ENCODE peak calls at places on chromosome 5, in five cellular contexts. G is upper lobe of right lung, F is HAP-1, Z is A549, W is right cardiac atrium. D is an unnamed sample.
A peak's percentile ranks its signal among the peaks of the same experiment; 100 is the strongest.

GRCh38 chr5:38926121-38926520 is 80.3 kb downstream of the OSMR start:
- DNase-seq in F (no peak), W (no peak), Z (no peak), G (no peak), D (no peak)

GRCh38 chr5:16934669-16935068 is 1.4 kb downstream of the MYO10 start:
- DNase-seq in Z (no peak), F (peak; percentile 14), W (no peak), G (no peak), D (no peak)

GRCh38 chr5:34740306-34740891 is 84.3 kb downstream of the RAI14 start:
- DNase-seq in G (no peak), F (no peak), W (peak; percentile 47), Z (no peak), D (no peak)

GRCh38 chr5:34509392-34509791 is 146.7 kb upstream of the RAI14 start:
- DNase-seq in W (no peak), Z (no peak), F (no peak), G (no peak), D (no peak)

GRCh38 chr5:141360685-141361084 is 891 bp downstream of the PCDHGB2 start:
- DNase-seq in G (no peak), Z (no peak), W (no peak), F (no peak), D (no peak)

GRCh38 chr5:40882291-40882690 is 27.0 kb upstream of the C7 start:
- DNase-seq in G (no peak), F (no peak), Z (no peak), W (no peak), D (no peak)

GRCh38 chr5:123107343-123108240 is 18.6 kb downstream of the PRDM6 start:
- DNase-seq in G (no peak), F (no peak), W (no peak), Z (no peak), D (no peak)

GRCh38 chr5:6583049-6583880 is 49.6 kb downstream of the NSUN2 start:
- DNase-seq in W (peak; percentile 47), G (no peak), F (peak; percentile 3), Z (no peak), D (peak; percentile 39)

GRCh38 chr5:134413046-134413445 is 1.4 kb upstream of the CDKN2AIPNL start:
- DNase-seq in Z (no peak), F (no peak), G (no peak), W (no peak), D (no peak)

GRCh38 chr5:90338712-90339372 is 70.7 kb downstream of the CETN3 start:
- DNase-seq in G (no peak), F (no peak), W (no peak), Z (no peak), D (no peak)

GRCh38 chr5:57221049-57221568 is 47.2 kb downstream of the GPBP1 start:
- DNase-seq in F (peak; percentile 50), G (no peak), W (no peak), Z (peak; percentile 63), D (peak; percentile 71)

GRCh38 chr5:73763300-73764032 is 137.5 kb downstream of the ARHGEF28 start:
- DNase-seq in Z (peak; percentile 52), G (no peak), F (peak; percentile 64), W (no peak), D (no peak)

GRCh38 chr5:109739741-109740140 is 50.0 kb downstream of the MAN2A1 start:
- DNase-seq in G (no peak), W (no peak), F (peak; percentile 87), Z (no peak), D (no peak)

GRCh38 chr5:107668154-107668932 is 2.4 kb downstream of the EFNA5 start:
- DNase-seq in W (no peak), G (no peak), F (no peak), Z (no peak), D (no peak)

GRCh38 chr5:36948041-36948440 is 71.5 kb downstream of the NIPBL start:
- DNase-seq in F (no peak), W (no peak), Z (no peak), G (no peak), D (no peak)

GRCh38 chr5:71922584-71923106 is 184.6 kb upstream of the MAP1B start:
- DNase-seq in F (no peak), W (no peak), Z (peak; percentile 89), G (no peak), D (no peak)

GRCh38 chr5:132774406-132774805 is 2.6 kb downstream of the SEPTIN8 start:
- DNase-seq in G (no peak), F (no peak), W (no peak), Z (no peak), D (no peak)

GRCh38 chr5:132776932-132777208 is 169 bp downstream of the SEPTIN8 start:
- DNase-seq in G (no peak), W (no peak), Z (no peak), F (no peak), D (no peak)

GRCh38 chr5:132776077-132776931 is 735 bp downstream of the SEPTIN8 start:
- DNase-seq in Z (peak; percentile 33), G (no peak), F (peak; percentile 54), W (peak; percentile 48), D (no peak)

GRCh38 chr5:132774896-132775295 is 2.1 kb downstream of the SEPTIN8 start:
- DNase-seq in G (no peak), W (peak; percentile 34), Z (no peak), F (no peak), D (no peak)

GRCh38 chr5:132775439-132776076 is 1.5 kb downstream of the SEPTIN8 start:
- DNase-seq in G (no peak), F (no peak), W (no peak), Z (no peak), D (no peak)
- H3K4me1 ChIP-seq in G (peaks cover 41% of the 10 kb centered on the region), F (peaks cover 6% of the 10 kb centered on the region), W (peaks cover 32% of the 10 kb centered on the region), Z (peaks cover 7% of the 10 kb centered on the region), D (peaks cover 7% of the 10 kb centered on the region)

DNA sequence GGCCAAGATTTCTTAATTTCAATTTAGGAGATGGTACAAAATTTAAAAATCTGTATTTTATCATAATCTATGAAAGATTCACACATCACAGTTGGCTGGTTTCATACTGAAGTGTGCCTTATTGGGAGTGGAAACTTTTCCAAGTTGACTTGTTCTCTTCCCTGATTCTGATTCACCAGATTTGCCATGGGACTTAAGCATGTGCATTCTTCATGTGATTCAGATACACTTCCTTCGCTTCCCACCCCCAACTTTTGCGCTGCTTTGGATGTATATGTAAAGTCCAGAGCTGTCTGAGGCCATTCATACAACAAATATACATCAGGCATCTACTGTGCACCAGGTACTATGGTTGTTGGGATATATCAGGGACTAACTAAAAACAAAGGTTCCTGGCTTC is 34.4 kb downstream of the CPEB4 start:
- DNase-seq in G (no peak), F (no peak), Z (no peak), W (no peak), D (no peak)
- H3K4me1 ChIP-seq in G (peaks cover 76% of the 10 kb centered on the region), F (peaks cover 21% of the 10 kb centered on the region), Z (peaks cover 70% of the 10 kb centered on the region), W (peaks cover 13% of the 10 kb centered on the region), D (peaks cover 11% of the 10 kb centered on the region)

DNA sequence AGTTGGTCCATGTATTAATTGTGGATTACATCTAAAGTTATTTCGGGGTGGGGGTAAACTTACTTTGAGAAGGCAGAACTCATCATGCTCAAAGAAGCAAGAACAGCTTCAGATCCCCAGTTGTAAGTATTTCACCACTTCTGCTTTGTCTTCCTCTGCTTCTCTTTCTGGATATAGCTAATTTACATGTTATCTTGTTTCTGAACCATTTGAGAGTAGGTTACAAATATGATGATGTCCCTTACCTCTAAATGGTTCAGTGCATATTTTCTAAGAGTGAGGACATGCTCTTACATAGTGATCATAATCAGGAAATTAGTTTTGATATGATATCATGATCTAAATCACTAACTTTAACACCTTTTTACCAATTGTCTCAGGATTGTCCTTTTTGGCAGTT is 11.9 kb downstream of the TRIO start:
- DNase-seq in F (no peak), G (no peak), Z (no peak), W (no peak), D (no peak)
- H3K4me1 ChIP-seq in F (peaks cover 22% of the 10 kb centered on the region), G (peaks cover 51% of the 10 kb centered on the region), Z (peaks cover 85% of the 10 kb centered on the region), W (peaks cover 15% of the 10 kb centered on the region), D (no peaks in the 10 kb centered on the region)

GRCh38 chr5:53323511-53323910 is 156.9 kb upstream of the FST start:
- DNase-seq in Z (no peak), W (no peak), G (no peak), F (no peak), D (no peak)

GRCh38 chr5:53319306-53319705 is 161.1 kb upstream of the FST start:
- DNase-seq in W (no peak), F (no peak), Z (no peak), G (no peak), D (no peak)

GRCh38 chr5:53321721-53322120 is 158.7 kb upstream of the FST start:
- DNase-seq in F (no peak), G (no peak), Z (no peak), W (no peak), D (no peak)

GRCh38 chr5:53322257-53322656 is 158.2 kb upstream of the FST start:
- DNase-seq in Z (no peak), W (no peak), F (no peak), G (no peak), D (no peak)

DNA sequence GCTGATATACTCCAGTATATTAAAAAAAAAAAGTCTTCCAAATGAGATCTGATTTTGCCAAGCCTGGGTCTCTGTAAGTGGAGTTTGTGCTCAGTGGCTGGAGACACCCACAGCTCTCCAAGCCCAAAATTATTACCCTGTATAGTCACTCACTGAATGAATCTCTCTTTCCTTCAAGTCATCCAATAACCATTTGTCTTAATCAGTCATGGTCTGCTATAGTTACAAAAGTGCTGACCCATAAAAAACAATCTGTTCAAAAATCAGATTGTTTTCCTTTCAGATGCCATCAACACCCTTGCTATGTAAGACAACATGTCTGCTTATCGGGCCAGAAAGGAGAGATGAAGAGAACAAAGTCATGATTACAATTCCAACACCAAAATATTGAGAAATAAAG is 159.4 kb upstream of the FST start:
- DNase-seq in G (no peak), F (no peak), Z (no peak), W (no peak), D (no peak)
- H3K4me1 ChIP-seq in G (peaks cover 2% of the 10 kb centered on the region), F (no peaks in the 10 kb centered on the region), Z (no peaks in the 10 kb centered on the region), W (no peaks in the 10 kb centered on the region), D (no peaks in the 10 kb centered on the region)

GRCh38 chr5:158876263-158876942 is 223.3 kb downstream of the EBF1 start:
- DNase-seq in W (no peak), F (no peak), Z (no peak), G (no peak), D (no peak)

GRCh38 chr5:158875272-158875679 is 224.4 kb downstream of the EBF1 start:
- DNase-seq in Z (no peak), W (no peak), F (no peak), G (no peak), D (peak; percentile 7)

GRCh38 chr5:158874343-158874742 is 225.4 kb downstream of the EBF1 start:
- DNase-seq in F (no peak), W (no peak), Z (no peak), G (no peak), D (no peak)

GRCh38 chr5:158874814-158875213 is 224.9 kb downstream of the EBF1 start:
- DNase-seq in Z (no peak), F (no peak), W (no peak), G (no peak), D (no peak)

GRCh38 chr5:158873115-158873514 is 226.6 kb downstream of the EBF1 start:
- DNase-seq in Z (no peak), W (no peak), F (no peak), G (no peak), D (no peak)
- H3K4me1 ChIP-seq in Z (peaks cover 16% of the 10 kb centered on the region), W (peaks cover 5% of the 10 kb centered on the region), F (peaks cover 16% of the 10 kb centered on the region), G (no peaks in the 10 kb centered on the region), D (no peaks in the 10 kb centered on the region)